ENCODE peak calls at places on chromosomes 12 and 14, in four cellular contexts. C, J, Y and T are unnamed samples.
A peak's percentile ranks its signal among the peaks of the same experiment; 100 is the strongest.

GRCh38 chr12:31274520-31275300 is 51.2 kb downstream of the SINHCAF start:
- DNase-seq in Y (no peak), J (no peak), C (no peak), T (no peak)

GRCh38 chr14:27573018-27573417 is 975.2 kb upstream of the NOVA1 start:
- DNase-seq in J (no peak), C (no peak), Y (no peak), T (peak; percentile 2)

GRCh38 chr12:2075558-2076195 is 22.9 kb downstream of the CACNA1C start:
- DNase-seq in Y (no peak), C (peak; percentile 61), J (no peak), T (no peak)

GRCh38 chr12:15726029-15726756 is 63.0 kb downstream of the EPS8 start:
- DNase-seq in J (no peak), Y (no peak), C (no peak), T (no peak)

GRCh38 chr12:57745485-57745881 is 644 bp downstream of the TSPAN31 start:
- DNase-seq in Y (no peak), J (no peak), C (peak; percentile 49), T (no peak)

GRCh38 chr14:96625436-96625945 is 123.3 kb downstream of the PAPOLA start:
- DNase-seq in Y (no peak), J (no peak), C (no peak), T (no peak)

GRCh38 chr14:54976316-54976715 is 50.6 kb downstream of the WDHD1 start:
- DNase-seq in J (no peak), C (no peak), Y (no peak), T (no peak)

GRCh38 chr14:93742761-93743160 is 45.5 kb downstream of the PRIMA1 start:
- DNase-seq in J (peak; percentile 30), C (no peak), Y (no peak), T (no peak)

GRCh38 chr12:113867258-113867657 is 98.9 kb downstream of the RBM19 start:
- DNase-seq in Y (no peak), C (no peak), J (peak; percentile 20), T (no peak)

GRCh38 chr14:34682787-34683321 is 31.5 kb downstream of the CFL2 start:
- DNase-seq in Y (no peak), J (no peak), C (no peak), T (no peak)

GRCh38 chr12:48788852-48789775 is at the start of gene ADCY6:
- DNase-seq in Y (peak; percentile 84), J (peak; percentile 91), C (peak; percentile 86), T (peak; percentile 81)

GRCh38 chr12:89783321-89784060 is 74.9 kb upstream of the ATP2B1 start:
- DNase-seq in J (peak; percentile 44), Y (no peak), C (no peak), T (no peak)

GRCh38 chr12:57226588-57227314 is 2.8 kb upstream of the SHMT2 start:
- DNase-seq in Y (no peak), C (no peak), J (no peak), T (no peak)

GRCh38 chr14:73800970-73801515 is 50.6 kb upstream of the PTGR2 start:
- DNase-seq in J (no peak), C (no peak), Y (no peak), T (no peak)
- H3K27ac ChIP-seq in J (no peak overlapping the region), C (no peak overlapping the region), Y (no peak overlapping the region), T (no peak overlapping the region)

GRCh38 chr14:68772761-68773381 is 20.0 kb downstream of the ZFP36L1 start:
- DNase-seq in J (no peak), Y (no peak), C (peak; percentile 17), T (no peak)

GRCh38 chr14:68771631-68772030 is 21.2 kb downstream of the ZFP36L1 start:
- DNase-seq in Y (no peak), J (no peak), C (peak; percentile 60), T (peak; percentile 70)

GRCh38 chr14:68768316-68768715 is 24.6 kb downstream of the ZFP36L1 start:
- DNase-seq in Y (no peak), J (no peak), C (peak; percentile 46), T (no peak)

GRCh38 chr14:68770051-68770450 is 22.8 kb downstream of the ZFP36L1 start:
- DNase-seq in J (no peak), C (peak; percentile 37), Y (no peak), T (no peak)

DNA sequence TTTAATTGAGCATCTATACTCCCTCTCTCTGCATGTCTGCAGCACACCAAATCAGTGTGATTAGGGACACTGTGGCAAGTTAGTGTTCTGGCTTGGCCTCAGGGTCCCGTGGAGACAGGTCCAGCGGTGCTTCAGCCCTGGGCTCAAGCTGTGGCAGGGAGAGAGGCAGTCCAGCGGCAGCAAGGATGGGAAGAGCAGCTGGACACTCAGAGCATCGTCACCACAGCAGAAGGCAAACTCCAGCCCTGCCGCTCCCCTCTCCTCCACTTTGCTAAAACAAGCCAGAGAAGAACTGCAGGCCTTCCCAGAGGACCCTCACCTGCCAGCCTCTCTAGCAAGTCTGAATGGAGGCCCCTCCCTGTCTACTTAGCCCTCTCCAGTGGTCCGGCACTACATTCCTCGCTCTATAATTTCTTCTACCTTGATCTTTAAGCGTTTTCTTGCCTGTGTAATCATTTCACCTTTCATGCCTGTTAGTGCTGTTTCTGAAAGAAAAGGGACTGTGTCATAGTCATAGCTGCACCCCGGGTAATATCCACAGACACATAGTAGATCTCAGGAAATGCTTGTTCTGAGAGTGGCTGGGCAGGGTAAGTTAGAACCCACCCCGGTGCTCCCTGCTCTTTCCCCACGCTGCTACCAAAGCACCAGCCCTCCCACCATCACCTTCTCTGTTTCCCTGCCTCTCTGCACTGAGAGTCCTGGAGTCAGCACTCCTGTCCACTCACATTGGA is 22.1 kb downstream of the ZFP36L1 start:
- DNase-seq in Y (no peak), J (no peak), C (peak; percentile 35), T (no peak)
- H3K4me1 ChIP-seq in Y (no peaks in the 10 kb centered on the region), J (no peaks in the 10 kb centered on the region), C (no peaks in the 10 kb centered on the region), T (peaks cover 27% of the 10 kb centered on the region)

GRCh38 chr14:57352771-57353170 is 37.6 kb upstream of the NAA30 start:
- DNase-seq in J (no peak), Y (no peak), C (no peak), T (no peak)

GRCh38 chr14:57355081-57355480 is 35.3 kb upstream of the NAA30 start:
- DNase-seq in J (no peak), C (no peak), Y (no peak), T (no peak)
- H3K27ac ChIP-seq in J (no peak overlapping the region), C (no peak overlapping the region), Y (no peak overlapping the region), T (no peak overlapping the region)

GRCh38 chr14:69663322-69663686 is 51.9 kb downstream of the SUSD6 start:
- DNase-seq in J (no peak), C (no peak), Y (no peak), T (no peak)
- H3K4me1 ChIP-seq in J (peaks cover 78% of the 10 kb centered on the region), C (peaks cover 4% of the 10 kb centered on the region), Y (peaks cover under 1% of the 10 kb centered on the region), T (peaks cover 51% of the 10 kb centered on the region)